ENCODE peak calls at places on chromosomes 2 and 18, in eight cellular contexts. P is NCI-H1105 treated with DMSO at 0.1 percent for 48 hours, E is ACHN, I is HFF-Myc, R is Right ventricle myocardium inferior, Y is AG08395, N is AG08396, A is hepatocyte. T is an unnamed sample.
A peak's percentile ranks its signal among the peaks of the same experiment; 100 is the strongest.

GRCh38 chr2:165898381-165898780 is 55.2 kb downstream of the TTC21B start:
- DNase-seq in I (no peak), A (no peak), N (no peak), P (no peak), R (no peak), E (no peak), Y (no peak), T (no peak)

GRCh38 chr2:64234150-64234549 is 89.9 kb upstream of the PELI1 start:
- DNase-seq in R (no peak), P (peak; percentile 44), A (no peak), I (no peak), Y (no peak), E (no peak), N (no peak), T (no peak)

GRCh38 chr18:41206341-41206740 is 748.7 kb upstream of the PIK3C3 start:
- DNase-seq in Y (no peak), R (no peak), I (no peak), A (no peak), P (peak; percentile 63), E (no peak), N (no peak), T (no peak)

GRCh38 chr18:2970344-2970743 is 42.6 kb downstream of the LPIN2 start:
- DNase-seq in A (no peak), Y (no peak), P (no peak), I (no peak), N (no peak), E (no peak), R (no peak), T (no peak)

GRCh38 chr2:37920570-37920969 is 4.5 kb upstream of the RMDN2 start:
- DNase-seq in P (no peak), I (no peak), E (no peak), N (peak; percentile 24), Y (no peak), R (no peak), A (no peak), T (no peak)

GRCh38 chr18:22282311-22283235 is 113.2 kb downstream of the GATA6 start:
- DNase-seq in Y (peak; percentile 19), N (peak; percentile 39), R (no peak), A (peak; percentile 74), I (peak; percentile 45), E (peak; percentile 20), P (no peak), T (no peak)

GRCh38 chr18:9961031-9961430 is 47.2 kb downstream of the VAPA start:
- DNase-seq in A (no peak), I (no peak), N (peak; percentile 25), E (no peak), Y (peak; percentile 42), R (no peak), P (no peak), T (no peak)

GRCh38 chr2:176646033-176646615 is 376.9 kb downstream of the MTX2 start:
- DNase-seq in Y (no peak), R (no peak), N (no peak), P (no peak), E (no peak), A (no peak), I (no peak), T (no peak)

GRCh38 chr2:238698451-238699306 is 149.2 kb upstream of the TWIST2 start:
- DNase-seq in P (no peak), Y (no peak), A (no peak), N (no peak), E (no peak), I (no peak), R (no peak), T (no peak)

GRCh38 chr18:76518543-76519155 is 23.6 kb upstream of the ZNF516 start:
- DNase-seq in A (peak; percentile 59), N (peak; percentile 44), Y (peak; percentile 49), I (no peak), E (no peak), P (no peak), R (peak; percentile 85), T (no peak)

GRCh38 chr2:111647359-111647758 is 236.6 kb downstream of the ANAPC1 start:
- DNase-seq in I (no peak), R (no peak), P (no peak), E (no peak), A (no peak), N (no peak), Y (no peak), T (no peak)

GRCh38 chr2:11761259-11761658 is 14.8 kb downstream of the LPIN1 start:
- DNase-seq in A (no peak), R (no peak), Y (no peak), P (no peak), I (no peak), E (no peak), N (no peak), T (no peak)

GRCh38 chr2:219492575-219492974 is 6.1 kb upstream of the GMPPA start:
- DNase-seq in E (no peak), N (no peak), R (no peak), P (no peak), Y (no peak), I (no peak), A (no peak), T (no peak)

GRCh38 chr2:100820346-100821254 is 661 bp downstream of the NPAS2 start:
- DNase-seq in Y (no peak), A (peak; percentile 27), E (no peak), P (no peak), R (no peak), I (no peak), N (peak; percentile 23), T (no peak)

GRCh38 chr18:35407871-35408481 is 30.8 kb upstream of the ZNF396 start:
- DNase-seq in R (no peak), Y (peak; percentile 66), I (peak; percentile 48), N (peak; percentile 51), E (peak; percentile 66), P (peak; percentile 75), A (peak; percentile 84), T (no peak)

GRCh38 chr18:59265246-59266018 is 7.8 kb downstream of the RAX start:
- DNase-seq in R (no peak), Y (peak; percentile 59), P (no peak), N (peak; percentile 19), I (no peak), A (no peak), E (no peak), T (no peak)

GRCh38 chr2:211673054-211673628 is 865.5 kb downstream of the ERBB4 start:
- DNase-seq in P (no peak), A (no peak), R (no peak), I (no peak), N (no peak), Y (no peak), E (no peak), T (no peak)